ENCODE peak calls at places on chromosomes 12 and 14, in seven cellular contexts. L is GM12865, O is PC-3, D is neuronal stem cell, I is fibroblast of lung, V is IMR-90, J is astrocyte of the spinal cord. Q is an unnamed sample.

GRCh38 chr12:98750511-98750910 is 105.4 kb downstream of the APAF1 start:
- DNase-seq in L (no peak), O (no peak), D (no peak), I (no peak), V (peak), J (peak), Q (no peak)

GRCh38 chr12:88113871-88114270 is 28.0 kb downstream of the CEP290 start:
- DNase-seq in L (no peak), O (peak), D (no peak), I (peak), V (peak), J (peak), Q (no peak)

GRCh38 chr14:31037709-31038221 is 11.6 kb upstream of the STRN3 start:
- DNase-seq in L (no peak), O (no peak), D (no peak), I (no peak), V (no peak), J (no peak), Q (no peak)

GRCh38 chr12:116718578-116719454 is 19.1 kb downstream of the SPRING1 start:
- DNase-seq in L (no peak), O (peak), D (no peak), I (peak), V (peak), J (peak), Q (no peak)

GRCh38 chr14:103762011-103762410 is 46.4 kb downstream of the ZFYVE21 start:
- DNase-seq in L (no peak), O (no peak), D (no peak), I (no peak), V (peak), J (no peak), Q (no peak)

GRCh38 chr14:68734231-68734732 is 58.6 kb downstream of the ZFP36L1 start:
- DNase-seq in L (peak), O (no peak), D (no peak), I (no peak), V (peak), J (no peak), Q (no peak)

GRCh38 chr12:72031066-72031465 is 92.4 kb downstream of the TPH2 start:
- DNase-seq in L (no peak), O (no peak), D (no peak), I (no peak), V (no peak), J (no peak), Q (no peak)

GRCh38 chr12:121490401-121491257 is 90.2 kb downstream of the KDM2B start:
- DNase-seq in L (no peak), O (no peak), D (no peak), I (no peak), V (no peak), J (no peak), Q (no peak)

GRCh38 chr12:62249419-62249818 is 10.8 kb upstream of the USP15 start:
- DNase-seq in L (no peak), O (no peak), D (no peak), I (no peak), V (no peak), J (no peak), Q (no peak)

GRCh38 chr12:56188116-56188785 is 1.0 kb downstream of the SMARCC2 start:
- DNase-seq in L (peak), O (no peak), D (peak), I (no peak), V (no peak), J (no peak), Q (no peak)

GRCh38 chr14:66440806-66441205 is 45.4 kb upstream of the CCDC196 start:
- DNase-seq in L (no peak), O (no peak), D (no peak), I (no peak), V (no peak), J (no peak), Q (no peak)

GRCh38 chr14:85856430-85856829 is 326.5 kb downstream of the FLRT2 start:
- DNase-seq in L (no peak), O (no peak), D (no peak), I (peak), V (no peak), J (no peak), Q (no peak)

GRCh38 chr14:53613404-53614253 is 343.0 kb downstream of the BMP4 start:
- DNase-seq in L (peak), O (peak), D (peak), I (peak), V (peak), J (peak), Q (peak)

GRCh38 chr12:63045020-63045860 is 105.8 kb downstream of the AVPR1A start:
- DNase-seq in L (no peak), O (peak), D (no peak), I (peak), V (peak), J (peak), Q (peak)

GRCh38 chr12:123761841-123762714 is at the start of gene DNAH10:
- DNase-seq in L (peak), O (no peak), D (peak), I (peak), V (no peak), J (no peak), Q (no peak)

GRCh38 chr12:54935235-54935951 is 49.2 kb downstream of the TESPA1 start:
- DNase-seq in L (peak), O (peak), D (no peak), I (peak), V (peak), J (peak), Q (peak)

GRCh38 chr14:101330416-101331140 is 230.7 kb upstream of the DIO3 start:
- DNase-seq in L (no peak), O (no peak), D (no peak), I (no peak), V (no peak), J (no peak), Q (no peak)

GRCh38 chr12:93624595-93625294 is 52.3 kb downstream of the SOCS2 start:
- DNase-seq in L (peak), O (peak), D (no peak), I (peak), V (peak), J (peak), Q (peak)

GRCh38 chr14:101775756-101776292 is 14.3 kb downstream of the PPP2R5C start:
- DNase-seq in L (no peak), O (no peak), D (no peak), I (no peak), V (no peak), J (no peak), Q (no peak)

GRCh38 chr12:44507471-44507870 is 368.6 kb downstream of the NELL2 start:
- DNase-seq in L (no peak), O (no peak), D (no peak), I (no peak), V (no peak), J (no peak), Q (no peak)
- H3K4me3 ChIP-seq in L (no peak), O (no peak), D (no peak), I (no peak), V (no peak), J (no peak), Q (no peak)

DNA sequence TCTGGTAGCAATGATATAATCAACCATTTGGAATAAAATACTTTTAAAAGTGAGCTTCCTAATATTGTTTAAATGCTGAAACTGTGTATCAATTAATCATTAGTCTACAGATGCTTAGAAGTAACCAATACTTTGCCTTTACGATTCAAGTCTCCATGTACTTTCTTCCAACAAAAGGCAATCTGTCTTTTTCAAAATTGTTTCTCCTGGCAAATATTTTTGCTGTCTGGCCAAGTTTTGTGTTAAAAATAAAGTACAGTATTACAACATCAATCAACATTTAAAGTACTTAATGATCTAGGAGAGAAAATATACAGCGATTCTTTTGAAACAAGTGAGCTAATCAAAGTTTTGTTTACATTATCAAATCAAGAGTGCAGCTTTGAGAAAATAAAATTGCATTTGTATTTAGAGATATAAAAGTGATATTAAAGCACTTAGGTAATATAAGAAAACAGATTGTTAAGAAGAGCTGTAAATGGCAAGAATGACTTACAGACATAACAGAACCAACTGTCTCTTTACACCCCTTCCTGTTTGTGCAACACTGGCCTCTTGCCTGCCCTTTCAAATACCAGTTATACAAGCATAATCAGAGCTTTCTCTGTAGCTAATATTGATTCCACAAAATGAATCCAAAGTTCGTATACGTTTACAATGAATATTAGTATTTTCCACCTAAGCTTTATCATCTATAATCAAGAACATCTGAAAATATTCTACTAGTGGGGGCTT is 38.2 kb upstream of the FBLN5 start:
- DNase-seq in L (no peak), O (no peak), D (no peak), I (peak), V (peak), J (peak), Q (no peak)
- H3K4me3 ChIP-seq in L (no peak), O (no peak), D (no peak), I (no peak), V (no peak), J (no peak), Q (no peak)

DNA sequence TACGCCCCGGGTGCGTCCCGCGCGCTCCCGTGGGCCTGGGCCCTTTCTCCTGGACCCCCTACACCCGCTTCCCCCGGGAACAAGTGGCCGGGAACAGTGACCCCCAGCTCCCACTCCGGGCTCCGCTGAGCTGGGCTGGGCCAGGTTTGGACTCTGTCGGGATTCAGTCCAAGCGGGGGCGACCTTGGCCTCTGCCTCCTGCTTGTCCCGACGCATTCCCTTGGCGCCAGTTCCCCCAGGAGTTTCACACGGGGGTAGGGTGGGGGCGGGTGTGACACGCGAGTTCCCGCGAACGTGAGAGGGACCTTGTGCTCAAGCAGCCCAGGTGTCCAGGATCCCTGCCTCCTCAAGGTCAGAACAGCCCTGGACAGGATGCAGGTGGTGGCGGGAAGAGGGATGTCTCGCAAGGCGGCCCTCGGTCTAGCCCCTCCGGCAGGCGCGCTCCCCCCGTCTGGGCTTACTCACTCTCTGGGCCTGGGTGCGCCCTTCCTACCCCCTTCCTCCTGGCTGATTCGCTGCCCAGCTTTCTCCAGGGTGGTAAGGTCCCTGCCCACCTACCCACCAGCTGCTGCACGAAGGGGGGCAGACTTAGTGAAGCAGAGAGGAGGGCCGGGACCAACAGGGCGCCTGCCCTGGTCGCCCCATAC is 771 bp downstream of the CRIP2 start:
- DNase-seq in L (no peak), O (peak), D (no peak), I (no peak), V (peak), J (peak), Q (peak)
- H3K4me3 ChIP-seq in L (no peak), O (peak), D (peak), I (peak), V (peak), J (peak), Q (peak)

DNA sequence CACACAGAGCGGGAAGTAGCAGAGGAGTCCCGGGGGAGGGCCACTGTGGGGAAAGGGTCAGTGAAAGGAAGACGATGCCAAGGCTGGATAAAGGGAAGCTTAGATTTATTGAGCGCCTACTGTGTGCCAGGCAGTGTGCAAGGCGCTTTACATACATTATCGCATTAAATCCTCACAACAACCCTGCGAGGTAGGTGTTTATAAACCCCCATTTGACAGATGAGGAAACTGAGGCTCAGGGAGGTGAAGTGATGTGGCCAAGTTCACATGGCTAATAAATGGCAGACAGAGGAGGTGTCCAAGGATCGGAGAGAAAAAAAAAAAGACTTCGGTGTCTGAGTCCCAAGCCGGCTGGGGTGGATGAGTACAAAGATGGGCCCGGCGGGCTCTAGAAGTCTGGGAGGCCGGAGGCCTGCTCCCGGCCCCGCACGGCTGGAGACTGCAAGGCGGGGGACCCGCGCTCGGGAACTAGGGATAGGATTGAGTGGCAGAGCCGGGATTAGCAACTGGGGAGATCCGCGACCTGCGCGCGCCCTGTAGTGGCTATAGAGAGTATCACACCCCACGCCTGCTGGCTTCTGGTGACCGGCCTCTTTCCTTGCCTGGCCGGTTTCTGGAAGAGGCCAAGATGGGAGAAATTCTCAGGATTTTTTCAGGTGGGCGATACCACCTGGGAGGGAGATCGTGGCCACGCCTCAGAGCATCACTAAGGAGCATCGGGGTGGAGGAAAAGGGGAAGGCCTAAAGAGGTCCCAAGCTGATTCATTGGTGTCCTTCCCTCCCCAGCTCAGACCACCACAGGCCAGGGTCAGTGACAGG is 3.9 kb downstream of the DDN start:
- DNase-seq in L (peak), O (peak), D (peak), I (peak), V (peak), J (peak), Q (peak)
- H3K4me3 ChIP-seq in L (no peak), O (peak), D (no peak), I (no peak), V (no peak), J (peak), Q (no peak)

GRCh38 chr14:35374273-35374681 is 30.3 kb downstream of the NFKBIA start:
- DNase-seq in L (no peak), O (peak), D (no peak), I (peak), V (peak), J (peak), Q (peak)
- H3K4me3 ChIP-seq in L (no peak), O (no peak), D (no peak), I (no peak), V (no peak), J (no peak), Q (no peak)

GRCh38 chr12:131830335-131831020 is 2.3 kb downstream of the MMP17 start:
- DNase-seq in L (peak), O (peak), D (peak), I (peak), V (peak), J (peak), Q (peak)

GRCh38 chr12:131833288-131833895 is 5.2 kb downstream of the MMP17 start:
- DNase-seq in L (no peak), O (no peak), D (no peak), I (no peak), V (no peak), J (no peak), Q (no peak)

GRCh38 chr12:131832393-131833231 is 4.4 kb downstream of the MMP17 start:
- DNase-seq in L (no peak), O (peak), D (no peak), I (peak), V (peak), J (no peak), Q (peak)

GRCh38 chr12:131831021-131831571 is 2.9 kb downstream of the MMP17 start:
- DNase-seq in L (no peak), O (peak), D (no peak), I (peak), V (no peak), J (peak), Q (no peak)

DNA sequence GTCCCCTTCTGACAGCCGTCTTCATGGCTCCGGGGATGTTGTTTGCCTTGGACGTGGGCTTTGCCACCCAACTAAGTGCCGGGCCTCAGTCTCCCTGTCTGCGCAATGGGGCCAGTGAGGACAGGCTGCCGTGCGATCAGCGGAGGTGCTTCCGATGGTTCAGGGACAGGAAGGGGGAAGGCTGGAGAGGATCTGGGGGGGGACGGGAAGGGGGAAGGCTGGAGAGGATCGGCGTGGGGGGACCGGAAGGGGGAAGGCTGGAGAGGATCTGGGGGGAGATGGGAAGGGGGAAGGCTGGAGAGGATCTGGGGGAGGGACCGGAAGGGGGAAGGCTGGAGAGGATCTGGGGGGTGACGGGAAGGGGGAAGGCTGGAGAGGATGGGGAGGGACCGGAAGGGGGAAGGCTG is 3.4 kb downstream of the MMP17 start:
- DNase-seq in L (no peak), O (peak), D (no peak), I (peak), V (peak), J (no peak), Q (no peak)
- H3K4me3 ChIP-seq in L (no peak), O (peak), D (no peak), I (peak), V (peak), J (peak), Q (peak)